ENCODE peak calls at places on chromosome 14, in four cellular contexts. S is COLO829; A is activated CD4-positive, alpha-beta T cell treated with anti-CD3 and anti-CD28 coated beads for 24 hours; U is D341Med. G is an unnamed sample.

GRCh38 chr14:49769171-49769570 is 1.2 kb downstream of the KLHDC2 start:
- DNase-seq in S (no peak), A (no peak), U (no peak), G (no peak)

GRCh38 chr14:95500772-95501401 is 15.6 kb downstream of the SYNE3 start:
- DNase-seq in S (peak; percentile 72), A (no peak), U (no peak), G (no peak)

GRCh38 chr14:49218436-49219092 is 367.6 kb downstream of the RPS29 start:
- DNase-seq in S (no peak), A (no peak), U (no peak), G (no peak)

GRCh38 chr14:45650754-45651153 is 397.8 kb upstream of the MIS18BP1 start:
- DNase-seq in S (no peak), A (no peak), U (no peak), G (no peak)

GRCh38 chr14:101721111-101721510 is 40.4 kb upstream of the PPP2R5C start:
- DNase-seq in S (peak; percentile 85), A (no peak), U (no peak), G (no peak)

GRCh38 chr14:23067847-23068791 is 10.8 kb upstream of the CDH24 start:
- DNase-seq in S (no peak), A (no peak), U (no peak), G (no peak)

GRCh38 chr14:55303646-55304277 is 32.5 kb downstream of the FBXO34 start:
- DNase-seq in S (no peak), A (no peak), U (no peak), G (no peak)

GRCh38 chr14:39432619-39433451 is 602 bp upstream of the FBXO33 start:
- DNase-seq in S (peak; percentile 65), A (peak; percentile 63), U (peak; percentile 89), G (peak; percentile 28)

GRCh38 chr14:25381498-25381897 is 331.6 kb upstream of the STXBP6 start:
- DNase-seq in S (peak; percentile 26), A (no peak), U (peak; percentile 17), G (no peak)

GRCh38 chr14:74634481-74634880 is 22.4 kb upstream of the LTBP2 start:
- DNase-seq in S (no peak), A (no peak), U (no peak), G (no peak)

GRCh38 chr14:56412453-56413434 is 166.9 kb upstream of the TMEM260 start:
- DNase-seq in S (no peak), A (no peak), U (peak; percentile 42), G (no peak)

GRCh38 chr14:35416108-35416750 is 11.7 kb upstream of the NFKBIA start:
- DNase-seq in S (no peak), A (no peak), U (no peak), G (peak; percentile 44)

GRCh38 chr14:99266181-99267178 is 5.5 kb downstream of the BCL11B start:
- DNase-seq in S (peak; percentile 48), A (peak; percentile 79), U (peak; percentile 82), G (peak; percentile 73)

GRCh38 chr14:50920482-50921225 is 23.6 kb downstream of the PYGL start:
- DNase-seq in S (peak; percentile 82), A (no peak), U (no peak), G (no peak)

GRCh38 chr14:63436286-63437098 is 106.7 kb downstream of the PPP2R5E start:
- DNase-seq in S (no peak), A (no peak), U (no peak), G (no peak)

GRCh38 chr14:99476864-99477263 is 3.8 kb downstream of the SETD3 start:
- DNase-seq in S (no peak), A (no peak), U (no peak), G (no peak)

GRCh38 chr14:66017960-66018359 is 468.2 kb upstream of the CCDC196 start:
- DNase-seq in S (no peak), A (no peak), U (no peak), G (no peak)

GRCh38 chr14:83923836-83924235 is 1606.1 kb upstream of the FLRT2 start:
- DNase-seq in S (peak; percentile 13), A (no peak), U (no peak), G (no peak)

GRCh38 chr14:20327005-20327869 is 5.8 kb downstream of the CCNB1IP1 start:
- DNase-seq in S (peak; percentile 69), A (no peak), U (peak; percentile 35), G (no peak)

GRCh38 chr14:106442857-106443256 is 916.5 kb downstream of the TMEM121 start:
- DNase-seq in S (no peak), A (peak; percentile 25), U (no peak), G (peak; percentile 11)

GRCh38 chr14:92993302-92993701 is 70.4 kb downstream of the CHGA start:
- DNase-seq in S (no peak), A (no peak), U (no peak), G (no peak)

GRCh38 chr14:92456215-92457017 is 57.2 kb upstream of the RIN3 start:
- DNase-seq in S (peak; percentile 35), A (no peak), U (peak; percentile 81), G (no peak)

GRCh38 chr14:21185506-21185905 is 29.6 kb upstream of the OR5AU1 start:
- DNase-seq in S (no peak), A (no peak), U (no peak), G (no peak)